ENCODE peak calls at places on chromosomes 2 and 18, in seven cellular contexts. One of them, this sample, is unnamed.

GRCh38 chr2:3631851-3632659 is 25.9 kb upstream of the ALLC start:
- DNase-seq in MM.1S: no peak
- DNase-seq in CD8-positive, alpha-beta T cell: peak; percentile 0
- DNase-seq in lower lobe of right lung: no peak
- DNase-seq in CD8-positive, alpha-beta memory T cell: no peak
- DNase-seq in psoas muscle: peak; percentile 36
- DNase-seq in cardiac muscle cell: no peak
- DNase-seq in this sample: no peak

GRCh38 chr2:174336403-174337336 is 1.9 kb downstream of the SP9 start:
- DNase-seq in lower lobe of right lung: peak; percentile 56
- DNase-seq in psoas muscle: peak; percentile 66
- DNase-seq in CD8-positive, alpha-beta memory T cell: peak; percentile 47
- DNase-seq in CD8-positive, alpha-beta T cell: peak; percentile 48
- DNase-seq in cardiac muscle cell: peak; percentile 79
- DNase-seq in MM.1S: peak; percentile 90
- DNase-seq in this sample: peak; percentile 53

GRCh38 chr2:43950383-43951008 is 45.3 kb downstream of the LRPPRC start:
- DNase-seq in cardiac muscle cell: peak; percentile 45
- DNase-seq in CD8-positive, alpha-beta memory T cell: peak; percentile 18
- DNase-seq in psoas muscle: no peak
- DNase-seq in lower lobe of right lung: no peak
- DNase-seq in CD8-positive, alpha-beta T cell: peak; percentile 6
- DNase-seq in MM.1S: peak; percentile 11
- DNase-seq in this sample: peak; percentile 67

GRCh38 chr2:102251042-102251848 is 60.1 kb upstream of the IL1RL1 start:
- DNase-seq in CD8-positive, alpha-beta T cell: peak; percentile 63
- DNase-seq in psoas muscle: peak; percentile 80
- DNase-seq in lower lobe of right lung: peak; percentile 83
- DNase-seq in MM.1S: peak; percentile 35
- DNase-seq in CD8-positive, alpha-beta memory T cell: peak; percentile 52
- DNase-seq in cardiac muscle cell: peak; percentile 54
- DNase-seq in this sample: peak; percentile 49

GRCh38 chr2:136386046-136386445 is 268.1 kb upstream of the CXCR4 start:
- DNase-seq in MM.1S: no peak
- DNase-seq in cardiac muscle cell: no peak
- DNase-seq in psoas muscle: no peak
- DNase-seq in lower lobe of right lung: no peak
- DNase-seq in CD8-positive, alpha-beta T cell: no peak
- DNase-seq in CD8-positive, alpha-beta memory T cell: no peak
- DNase-seq in this sample: no peak

GRCh38 chr2:40367032-40367431 is 84.9 kb downstream of the SLC8A1 start:
- DNase-seq in cardiac muscle cell: no peak
- DNase-seq in CD8-positive, alpha-beta T cell: no peak
- DNase-seq in MM.1S: no peak
- DNase-seq in CD8-positive, alpha-beta memory T cell: no peak
- DNase-seq in psoas muscle: no peak
- DNase-seq in lower lobe of right lung: no peak
- DNase-seq in this sample: no peak

GRCh38 chr2:180442860-180443644 is 436.0 kb upstream of the CWC22 start:
- DNase-seq in lower lobe of right lung: no peak
- DNase-seq in CD8-positive, alpha-beta memory T cell: no peak
- DNase-seq in CD8-positive, alpha-beta T cell: no peak
- DNase-seq in psoas muscle: no peak
- DNase-seq in cardiac muscle cell: no peak
- DNase-seq in MM.1S: no peak
- DNase-seq in this sample: no peak

GRCh38 chr2:216426166-216426777 is 14.0 kb downstream of the SMARCAL1 start:
- DNase-seq in cardiac muscle cell: no peak
- DNase-seq in CD8-positive, alpha-beta memory T cell: no peak
- DNase-seq in lower lobe of right lung: no peak
- DNase-seq in CD8-positive, alpha-beta T cell: no peak
- DNase-seq in psoas muscle: no peak
- DNase-seq in MM.1S: no peak
- DNase-seq in this sample: no peak

GRCh38 chr2:68918497-68918896 is 34.2 kb downstream of the GKN2 start:
- DNase-seq in lower lobe of right lung: no peak
- DNase-seq in MM.1S: no peak
- DNase-seq in psoas muscle: no peak
- DNase-seq in cardiac muscle cell: no peak
- DNase-seq in CD8-positive, alpha-beta T cell: no peak
- DNase-seq in CD8-positive, alpha-beta memory T cell: no peak
- DNase-seq in this sample: no peak

GRCh38 chr2:148813603-148814065 is 61.4 kb upstream of the KIF5C start:
- DNase-seq in cardiac muscle cell: no peak
- DNase-seq in CD8-positive, alpha-beta T cell: peak; percentile 45
- DNase-seq in lower lobe of right lung: no peak
- DNase-seq in CD8-positive, alpha-beta memory T cell: no peak
- DNase-seq in psoas muscle: no peak
- DNase-seq in MM.1S: no peak
- DNase-seq in this sample: peak; percentile 33

GRCh38 chr18:26621161-26622026 is 73.0 kb upstream of the KCTD1 start:
- DNase-seq in cardiac muscle cell: peak; percentile 65
- DNase-seq in psoas muscle: no peak
- DNase-seq in MM.1S: peak; percentile 68
- DNase-seq in CD8-positive, alpha-beta memory T cell: no peak
- DNase-seq in CD8-positive, alpha-beta T cell: no peak
- DNase-seq in lower lobe of right lung: peak; percentile 73
- DNase-seq in this sample: peak; percentile 29

GRCh38 chr2:19474128-19474527 is 115.7 kb upstream of the OSR1 start:
- DNase-seq in CD8-positive, alpha-beta memory T cell: peak; percentile 79
- DNase-seq in lower lobe of right lung: no peak
- DNase-seq in MM.1S: peak; percentile 92
- DNase-seq in CD8-positive, alpha-beta T cell: peak; percentile 38
- DNase-seq in psoas muscle: no peak
- DNase-seq in cardiac muscle cell: no peak
- DNase-seq in this sample: peak; percentile 6

GRCh38 chr2:190972846-190973245 is 41.1 kb downstream of the STAT1 start:
- DNase-seq in CD8-positive, alpha-beta memory T cell: no peak
- DNase-seq in MM.1S: no peak
- DNase-seq in lower lobe of right lung: no peak
- DNase-seq in cardiac muscle cell: no peak
- DNase-seq in psoas muscle: no peak
- DNase-seq in CD8-positive, alpha-beta T cell: no peak
- DNase-seq in this sample: no peak

GRCh38 chr2:235533616-235534385 is 40.0 kb downstream of the AGAP1 start:
- DNase-seq in MM.1S: no peak
- DNase-seq in CD8-positive, alpha-beta memory T cell: no peak
- DNase-seq in lower lobe of right lung: no peak
- DNase-seq in CD8-positive, alpha-beta T cell: no peak
- DNase-seq in psoas muscle: no peak
- DNase-seq in cardiac muscle cell: no peak
- DNase-seq in this sample: no peak

GRCh38 chr2:96501471-96501874 is 3.7 kb downstream of the NEURL3 start:
- DNase-seq in MM.1S: peak; percentile 41
- DNase-seq in cardiac muscle cell: no peak
- DNase-seq in psoas muscle: peak; percentile 28
- DNase-seq in lower lobe of right lung: no peak
- DNase-seq in CD8-positive, alpha-beta memory T cell: no peak
- DNase-seq in CD8-positive, alpha-beta T cell: no peak
- DNase-seq in this sample: no peak

GRCh38 chr18:30970201-30970816 is 72.2 kb downstream of the DSC3 start:
- DNase-seq in CD8-positive, alpha-beta T cell: no peak
- DNase-seq in lower lobe of right lung: no peak
- DNase-seq in cardiac muscle cell: peak; percentile 32
- DNase-seq in psoas muscle: no peak
- DNase-seq in CD8-positive, alpha-beta memory T cell: no peak
- DNase-seq in MM.1S: peak; percentile 27
- DNase-seq in this sample: peak; percentile 65

GRCh38 chr2:149040451-149040850 is 2.0 kb downstream of the LYPD6B start:
- DNase-seq in MM.1S: peak; percentile 39
- DNase-seq in lower lobe of right lung: no peak
- DNase-seq in cardiac muscle cell: no peak
- DNase-seq in psoas muscle: no peak
- DNase-seq in CD8-positive, alpha-beta memory T cell: peak; percentile 15
- DNase-seq in CD8-positive, alpha-beta T cell: peak; percentile 48
- DNase-seq in this sample: peak; percentile 31

GRCh38 chr2:29336741-29337340 is 221.6 kb downstream of the CLIP4 start:
- DNase-seq in cardiac muscle cell: no peak
- DNase-seq in CD8-positive, alpha-beta T cell: no peak
- DNase-seq in lower lobe of right lung: no peak
- DNase-seq in CD8-positive, alpha-beta memory T cell: no peak
- DNase-seq in psoas muscle: no peak
- DNase-seq in MM.1S: no peak
- DNase-seq in this sample: no peak

GRCh38 chr2:69992310-69993047 is 31.0 kb upstream of the ASPRV1 start:
- DNase-seq in CD8-positive, alpha-beta memory T cell: no peak
- DNase-seq in CD8-positive, alpha-beta T cell: no peak
- DNase-seq in cardiac muscle cell: no peak
- DNase-seq in MM.1S: no peak
- DNase-seq in lower lobe of right lung: no peak
- DNase-seq in psoas muscle: no peak
- DNase-seq in this sample: no peak

DNA sequence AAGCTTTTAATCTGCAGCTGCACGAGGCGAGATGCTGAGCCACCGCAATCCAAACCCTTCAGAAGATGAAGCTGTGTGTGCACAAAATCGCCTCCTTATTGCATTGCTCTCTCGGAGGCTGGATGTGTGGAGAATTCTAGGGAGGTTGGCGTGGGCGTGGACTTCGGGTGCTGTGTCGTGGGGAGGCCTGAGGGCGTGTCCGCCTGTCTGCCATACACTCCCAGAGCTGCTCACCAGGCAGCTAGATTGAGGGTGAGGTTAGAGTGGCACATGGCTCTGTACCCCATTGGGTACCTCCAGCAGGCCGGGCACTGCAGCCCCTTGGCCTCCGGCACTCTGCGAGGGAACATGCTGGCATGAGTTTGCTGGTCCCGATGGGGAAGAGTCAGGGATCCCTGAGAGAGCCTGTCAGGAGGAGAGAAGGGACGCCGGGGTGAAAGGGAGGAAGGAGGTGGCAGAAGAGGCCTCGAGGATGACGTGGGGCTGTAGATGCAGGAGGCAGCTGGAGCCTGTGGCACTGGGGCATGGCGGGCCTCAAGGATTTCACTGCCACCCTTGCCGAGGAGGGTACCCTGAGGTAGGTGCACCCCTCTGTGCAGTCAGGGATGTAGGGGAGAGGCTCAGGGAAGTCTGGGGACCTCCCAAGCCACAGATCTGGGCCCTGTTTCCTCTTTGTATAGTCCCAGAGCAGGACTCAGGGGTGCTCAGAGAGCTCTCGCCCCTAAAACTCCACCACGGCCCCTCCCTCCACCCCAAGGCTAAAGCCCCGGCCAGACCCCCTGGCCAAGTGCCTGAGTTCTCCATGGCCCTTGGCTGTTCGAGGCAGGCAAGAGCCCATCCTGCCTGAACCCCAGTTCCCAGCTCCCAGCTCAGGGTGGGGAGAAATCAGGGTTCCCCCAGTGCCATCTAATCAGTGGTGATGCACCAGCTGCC is 38.8 kb upstream of the HDAC4 start:
- DNase-seq in CD8-positive, alpha-beta memory T cell: no peak
- DNase-seq in CD8-positive, alpha-beta T cell: no peak
- DNase-seq in lower lobe of right lung: no peak
- DNase-seq in psoas muscle: no peak
- DNase-seq in cardiac muscle cell: no peak
- DNase-seq in MM.1S: no peak
- DNase-seq in this sample: no peak
- H3K4me3 ChIP-seq in CD8-positive, alpha-beta memory T cell: no peak overlapping the region
- H3K4me3 ChIP-seq in CD8-positive, alpha-beta T cell: no peak overlapping the region
- H3K4me3 ChIP-seq in lower lobe of right lung: no peak overlapping the region
- H3K4me3 ChIP-seq in psoas muscle: no peak overlapping the region
- H3K4me3 ChIP-seq in cardiac muscle cell: no peak overlapping the region
- H3K4me3 ChIP-seq in MM.1S: no peak overlapping the region
- H3K4me3 ChIP-seq in this sample: no peak overlapping the region

GRCh38 chr2:9789371-9789770 is 53.9 kb upstream of the TAF1B start:
- DNase-seq in lower lobe of right lung: peak; percentile 17
- DNase-seq in CD8-positive, alpha-beta memory T cell: no peak
- DNase-seq in MM.1S: no peak
- DNase-seq in cardiac muscle cell: no peak
- DNase-seq in psoas muscle: no peak
- DNase-seq in CD8-positive, alpha-beta T cell: no peak
- DNase-seq in this sample: no peak
- H3K4me1 ChIP-seq in lower lobe of right lung: no peaks in the 10 kb centered on the region
- H3K4me1 ChIP-seq in CD8-positive, alpha-beta memory T cell: no peaks in the 10 kb centered on the region
- H3K4me1 ChIP-seq in MM.1S: no peaks in the 10 kb centered on the region
- H3K4me1 ChIP-seq in cardiac muscle cell: peaks cover 12% of the 10 kb centered on the region
- H3K4me1 ChIP-seq in psoas muscle: no peaks in the 10 kb centered on the region
- H3K4me1 ChIP-seq in CD8-positive, alpha-beta T cell: no peaks in the 10 kb centered on the region
- H3K4me1 ChIP-seq in this sample: no peaks in the 10 kb centered on the region

DNA sequence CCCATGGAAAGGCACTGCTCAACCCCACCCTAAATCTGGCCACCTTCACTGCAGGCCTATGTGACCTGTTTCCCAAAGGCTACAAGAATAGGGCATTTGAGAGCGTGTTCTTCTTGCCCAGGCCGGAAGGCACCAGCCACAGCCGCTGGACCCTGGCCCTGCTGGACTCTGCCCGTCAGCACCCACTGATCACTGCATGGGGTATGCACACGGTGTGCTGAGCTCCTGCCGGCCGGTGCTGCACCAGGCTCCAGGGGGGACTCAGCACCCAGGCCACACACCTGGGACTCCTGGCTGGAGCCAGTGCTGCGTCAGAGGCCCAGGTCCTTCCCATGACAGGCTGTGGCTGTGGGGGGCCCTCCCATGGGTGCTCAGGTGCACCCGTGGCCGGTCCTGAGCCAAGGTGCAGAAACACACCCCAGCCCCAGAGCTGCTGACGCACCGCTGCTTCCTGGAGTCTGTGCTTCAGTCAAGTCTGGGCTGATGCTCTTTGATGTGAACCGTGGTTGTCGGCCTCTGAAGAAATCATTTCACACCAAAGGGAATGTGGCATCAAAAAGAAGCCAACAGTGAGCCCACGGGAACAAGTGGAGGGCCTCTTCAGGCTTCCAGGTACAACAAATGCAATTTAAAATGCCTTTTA is 6.5 kb downstream of the KCNG2 start:
- DNase-seq in MM.1S: no peak
- DNase-seq in CD8-positive, alpha-beta memory T cell: peak; percentile 15
- DNase-seq in lower lobe of right lung: no peak
- DNase-seq in cardiac muscle cell: no peak
- DNase-seq in CD8-positive, alpha-beta T cell: peak; percentile 48
- DNase-seq in psoas muscle: no peak
- DNase-seq in this sample: no peak
- H3K4me3 ChIP-seq in MM.1S: no peak overlapping the region
- H3K4me3 ChIP-seq in CD8-positive, alpha-beta memory T cell: no peak overlapping the region
- H3K4me3 ChIP-seq in lower lobe of right lung: no peak overlapping the region
- H3K4me3 ChIP-seq in cardiac muscle cell: no peak overlapping the region
- H3K4me3 ChIP-seq in CD8-positive, alpha-beta T cell: no peak overlapping the region
- H3K4me3 ChIP-seq in psoas muscle: no peak overlapping the region
- H3K4me3 ChIP-seq in this sample: no peak overlapping the region

DNA sequence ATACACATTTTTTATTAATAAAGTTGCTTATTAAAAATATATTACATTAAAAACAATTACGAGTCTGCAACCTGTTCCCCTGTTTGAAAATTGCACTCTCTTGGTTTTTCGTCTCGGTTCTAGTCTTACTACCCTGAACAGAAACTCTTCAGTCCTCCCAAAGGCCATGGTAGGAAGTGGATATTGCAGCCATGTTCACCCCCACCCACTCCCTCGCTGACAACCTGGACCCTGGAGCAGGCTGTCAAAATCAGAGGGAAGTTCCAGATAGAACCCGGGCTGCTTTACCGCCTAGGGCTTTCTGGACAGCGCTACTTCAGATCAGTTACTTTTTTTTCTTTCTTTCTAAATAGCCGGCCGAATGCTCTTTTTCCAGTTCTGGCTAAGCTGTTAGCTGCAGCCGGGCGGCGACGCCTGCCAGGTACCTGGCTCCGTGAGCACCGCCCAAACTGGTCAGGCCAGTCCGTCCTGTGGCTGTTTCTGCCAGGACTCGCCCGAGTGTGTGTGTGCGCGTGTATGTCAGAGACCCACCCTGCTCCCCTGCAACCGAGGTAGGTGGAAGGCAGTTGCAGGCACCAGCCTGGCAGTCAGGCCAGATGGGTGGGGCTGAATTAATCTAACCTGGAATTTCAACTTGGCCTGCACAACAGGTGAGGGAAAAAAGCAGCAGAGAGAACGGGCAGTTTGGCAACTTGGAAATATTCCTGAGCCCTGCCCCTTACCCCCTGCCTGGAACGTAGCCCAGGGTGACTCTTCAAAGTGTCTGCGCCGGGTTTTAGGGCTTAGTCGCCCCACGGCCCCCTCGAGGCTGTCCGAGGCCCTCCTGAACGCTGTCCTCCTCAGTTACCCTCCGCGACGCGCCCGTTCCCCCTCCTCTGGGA is 1.1 kb upstream of the TET3 start:
- DNase-seq in cardiac muscle cell: peak; percentile 61
- DNase-seq in psoas muscle: peak; percentile 56
- DNase-seq in CD8-positive, alpha-beta memory T cell: peak; percentile 43
- DNase-seq in lower lobe of right lung: peak; percentile 96
- DNase-seq in CD8-positive, alpha-beta T cell: no peak
- DNase-seq in MM.1S: no peak
- DNase-seq in this sample: peak; percentile 98
- H3K4me1 ChIP-seq in cardiac muscle cell: peaks cover 59% of the 10 kb centered on the region
- H3K4me1 ChIP-seq in psoas muscle: peaks cover 56% of the 10 kb centered on the region
- H3K4me1 ChIP-seq in CD8-positive, alpha-beta memory T cell: peaks cover 78% of the 10 kb centered on the region
- H3K4me1 ChIP-seq in lower lobe of right lung: peaks cover 84% of the 10 kb centered on the region
- H3K4me1 ChIP-seq in CD8-positive, alpha-beta T cell: peaks cover 77% of the 10 kb centered on the region
- H3K4me1 ChIP-seq in MM.1S: peaks cover 22% of the 10 kb centered on the region
- H3K4me1 ChIP-seq in this sample: peaks cover 9% of the 10 kb centered on the region

This sample was measured in small intestine.